ENCODE peak calls at places on chromosomes 13 and 19, in four cellular contexts. J is osteoblast, F is mucosa of descending colon, T is transverse colon. Y is an unnamed sample.
A peak's percentile ranks its signal among the peaks of the same experiment; 100 is the strongest.

GRCh38 chr19:18940791-18941627 is at the start of gene HOMER3:
- DNase-seq in J (peak; percentile 100), F (peak; percentile 89), T (peak; percentile 85), Y (peak; percentile 76)

GRCh38 chr13:27437126-27437525 is 12.7 kb downstream of the GTF3A start:
- DNase-seq in J (peak; percentile 62), F (no peak), T (no peak), Y (no peak)

GRCh38 chr19:49224856-49225255 is 67.3 kb downstream of the TRPM4 start:
- DNase-seq in J (no peak), F (peak; percentile 82), T (peak; percentile 77), Y (peak; percentile 57)

GRCh38 chr13:46229251-46229650 is 17.5 kb downstream of the LRRC63 start:
- DNase-seq in J (no peak), F (no peak), T (no peak), Y (no peak)

GRCh38 chr13:33676700-33677048 is 141.3 kb upstream of the RFC3 start:
- DNase-seq in J (peak; percentile 95), F (peak; percentile 51), T (peak; percentile 58), Y (peak; percentile 37)

GRCh38 chr19:3285647-3286176 is 61.3 kb downstream of the CELF5 start:
- DNase-seq in J (peak; percentile 91), F (no peak), T (no peak), Y (no peak)

GRCh38 chr13:70339738-70340137 is 231.5 kb upstream of the KLHL1 start:
- DNase-seq in J (no peak), F (peak; percentile 27), T (no peak), Y (no peak)

GRCh38 chr19:18386543-18387251 is 739 bp downstream of the GDF15 start:
- DNase-seq in J (peak; percentile 93), F (peak; percentile 70), T (peak; percentile 57), Y (no peak)

GRCh38 chr13:113076681-113077401 is 28.8 kb upstream of the F7 start:
- DNase-seq in J (no peak), F (no peak), T (no peak), Y (no peak)

GRCh38 chr19:15399234-15399515 is 19.6 kb upstream of the AKAP8 start:
- DNase-seq in J (no peak), F (no peak), T (no peak), Y (no peak)

GRCh38 chr13:26558074-26558805 is 757 bp downstream of the WASF3 start:
- DNase-seq in J (peak; percentile 80), F (peak; percentile 32), T (no peak), Y (peak; percentile 24)

GRCh38 chr19:55283548-55284393 is at the start of gene BRSK1:
- DNase-seq in J (peak; percentile 95), F (peak; percentile 47), T (peak; percentile 60), Y (no peak)

GRCh38 chr19:47469719-47470118 is 2.0 kb downstream of the SLC8A2 start:
- DNase-seq in J (no peak), F (no peak), T (no peak), Y (no peak)

GRCh38 chr19:17021793-17022590 is 4.6 kb downstream of the CPAMD8 start:
- DNase-seq in J (peak; percentile 95), F (no peak), T (no peak), Y (no peak)

DNA sequence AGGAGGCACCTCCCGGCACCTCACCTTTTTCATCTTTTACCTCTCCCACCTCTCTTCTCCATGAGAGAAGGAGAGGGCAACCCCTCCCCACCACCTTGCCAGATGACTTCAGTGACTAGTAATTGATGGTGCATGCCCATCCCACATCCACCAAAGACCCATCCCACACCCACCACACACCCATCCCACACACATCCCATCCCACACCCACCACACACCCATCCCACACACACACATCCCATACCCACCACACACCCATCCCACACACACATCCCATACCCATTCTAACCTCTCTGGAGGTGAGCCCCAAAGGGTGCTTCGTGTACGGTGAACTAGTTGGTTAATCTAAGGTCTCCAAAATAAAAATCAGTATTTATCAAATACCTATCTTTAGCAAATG is 44.7 kb downstream of the STK24 start:
- DNase-seq in J (no peak), F (no peak), T (no peak), Y (no peak)
- H3K4me1 ChIP-seq in J (peaks cover 13% of the 10 kb centered on the region), F (peaks cover 23% of the 10 kb centered on the region), T (peaks cover 40% of the 10 kb centered on the region), Y (peaks cover 77% of the 10 kb centered on the region)

GRCh38 chr13:99227909-99228688 is 27.4 kb downstream of the UBAC2 start:
- DNase-seq in J (no peak), F (no peak), T (no peak), Y (no peak)

GRCh38 chr13:99228737-99229691 is 28.4 kb downstream of the UBAC2 start:
- DNase-seq in J (peak; percentile 87), F (no peak), T (no peak), Y (no peak)

GRCh38 chr13:99231726-99232125 is 26.5 kb downstream of the GPR18 start:
- DNase-seq in J (no peak), F (no peak), T (no peak), Y (no peak)

GRCh38 chr13:99227331-99227900 is 26.8 kb downstream of the UBAC2 start:
- DNase-seq in J (no peak), F (no peak), T (no peak), Y (no peak)

GRCh38 chr13:99230991-99231390 is 27.2 kb downstream of the GPR18 start:
- DNase-seq in J (no peak), F (no peak), T (no peak), Y (no peak)
- H3K4me1 ChIP-seq in J (peaks cover 10% of the 10 kb centered on the region), F (no peaks in the 10 kb centered on the region), T (peaks cover 39% of the 10 kb centered on the region), Y (no peaks in the 10 kb centered on the region)

DNA sequence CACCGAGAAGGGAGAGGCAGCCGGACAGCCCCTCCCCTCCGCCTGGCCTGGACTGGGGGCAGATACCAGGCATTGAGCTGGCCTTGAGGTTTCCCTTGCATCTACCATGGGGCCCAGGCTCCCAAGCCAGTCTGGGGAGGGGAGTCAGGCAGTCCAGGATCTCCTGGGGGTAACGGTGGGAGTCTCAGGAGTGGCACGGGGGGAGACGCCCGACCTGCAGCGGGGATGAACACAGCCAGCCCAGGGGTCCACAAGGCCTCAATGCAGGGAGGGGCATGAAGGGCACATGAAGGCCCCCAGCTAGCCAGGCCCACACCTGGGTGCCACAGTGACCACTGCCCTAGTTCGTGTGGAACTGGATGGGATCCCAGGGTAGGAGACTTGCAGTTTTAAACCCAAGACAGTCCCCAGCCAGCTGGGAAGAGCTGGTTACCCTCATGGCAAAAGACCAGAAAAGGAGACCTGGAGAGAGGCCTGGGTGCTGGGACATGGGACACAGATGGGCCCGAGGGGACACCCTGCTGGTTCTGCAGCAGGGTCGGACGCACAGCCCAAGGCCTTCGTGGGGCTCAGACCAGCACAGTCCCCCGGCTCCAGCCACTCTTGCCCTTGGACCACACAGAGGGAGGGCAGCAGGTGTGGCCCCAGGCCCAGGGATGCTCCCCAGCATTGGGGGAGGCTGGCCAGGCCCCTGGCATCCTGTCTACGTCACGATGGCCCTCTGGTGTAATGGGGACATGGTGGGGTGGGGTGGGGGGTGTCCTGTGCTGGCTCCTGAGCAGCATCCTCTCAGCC is 4.6 kb upstream of the UQCR11 start:
- DNase-seq in J (no peak), F (no peak), T (no peak), Y (no peak)
- H3K4me1 ChIP-seq in J (peaks cover 9% of the 10 kb centered on the region), F (peaks cover 10% of the 10 kb centered on the region), T (peaks cover 16% of the 10 kb centered on the region), Y (peaks cover 6% of the 10 kb centered on the region)

GRCh38 chr13:44306401-44307192 is 67.0 kb upstream of the SERP2 start:
- DNase-seq in J (peak; percentile 76), F (peak; percentile 58), T (peak; percentile 63), Y (no peak)
- H3K4me1 ChIP-seq in J (peaks cover 56% of the 10 kb centered on the region), F (peaks cover 39% of the 10 kb centered on the region), T (peaks cover 85% of the 10 kb centered on the region), Y (peaks cover 45% of the 10 kb centered on the region)

GRCh38 chr19:39936020-39936419 is 1.6 kb upstream of the FCGBP start:
- DNase-seq in J (no peak), F (peak; percentile 61), T (peak; percentile 40), Y (no peak)
- H3K4me1 ChIP-seq in J (no peaks in the 10 kb centered on the region), F (peaks cover 17% of the 10 kb centered on the region), T (peaks cover 48% of the 10 kb centered on the region), Y (no peaks in the 10 kb centered on the region)

GRCh38 chr19:7905859-7906258 is 2.2 kb downstream of the MAP2K7 start:
- DNase-seq in J (peak; percentile 69), F (no peak), T (peak; percentile 6), Y (no peak)
- H3K4me1 ChIP-seq in J (peaks cover 16% of the 10 kb centered on the region), F (peaks cover 21% of the 10 kb centered on the region), T (peaks cover 27% of the 10 kb centered on the region), Y (peaks cover 25% of the 10 kb centered on the region)

Y was measured in thyroid gland.